ENCODE peak calls at places on chromosome 10, in four cellular contexts. One of them, this sample, is unnamed.

GRCh38 chr10:14736043-14736442 is 38.7 kb downstream of the FAM107B start:
- DNase-seq in transverse colon: no peak
- DNase-seq in IMR-90: no peak
- DNase-seq in stimulated activated CD4-positive, alpha-beta T cell treated with anti-CD3 and anti-CD28 coated beads, Interleukin-2, amount 100 ng/mL, for 48 hours: no peak
- DNase-seq in this sample: no peak

GRCh38 chr10:88232029-88232895 is 350.9 kb downstream of the RNLS start:
- DNase-seq in transverse colon: peak
- DNase-seq in IMR-90: no peak
- DNase-seq in stimulated activated CD4-positive, alpha-beta T cell treated with anti-CD3 and anti-CD28 coated beads, Interleukin-2, amount 100 ng/mL, for 48 hours: no peak
- DNase-seq in this sample: no peak

GRCh38 chr10:5545778-5546710 is 21.3 kb downstream of the CALML3 start:
- DNase-seq in transverse colon: peak
- DNase-seq in IMR-90: peak
- DNase-seq in stimulated activated CD4-positive, alpha-beta T cell treated with anti-CD3 and anti-CD28 coated beads, Interleukin-2, amount 100 ng/mL, for 48 hours: no peak
- DNase-seq in this sample: no peak

GRCh38 chr10:42981358-42982236 is 95.3 kb upstream of the RET start:
- DNase-seq in transverse colon: peak
- DNase-seq in IMR-90: no peak
- DNase-seq in stimulated activated CD4-positive, alpha-beta T cell treated with anti-CD3 and anti-CD28 coated beads, Interleukin-2, amount 100 ng/mL, for 48 hours: no peak
- DNase-seq in this sample: no peak

GRCh38 chr10:116974442-116975005 is 30.5 kb downstream of the SHTN1 start:
- DNase-seq in transverse colon: no peak
- DNase-seq in IMR-90: peak
- DNase-seq in stimulated activated CD4-positive, alpha-beta T cell treated with anti-CD3 and anti-CD28 coated beads, Interleukin-2, amount 100 ng/mL, for 48 hours: no peak
- DNase-seq in this sample: no peak

GRCh38 chr10:94193466-94193924 is 169.2 kb downstream of the NOC3L start:
- DNase-seq in transverse colon: no peak
- DNase-seq in IMR-90: peak
- DNase-seq in stimulated activated CD4-positive, alpha-beta T cell treated with anti-CD3 and anti-CD28 coated beads, Interleukin-2, amount 100 ng/mL, for 48 hours: no peak
- DNase-seq in this sample: no peak

GRCh38 chr10:50908366-50908765 is 22.9 kb upstream of the A1CF start:
- DNase-seq in transverse colon: no peak
- DNase-seq in IMR-90: no peak
- DNase-seq in stimulated activated CD4-positive, alpha-beta T cell treated with anti-CD3 and anti-CD28 coated beads, Interleukin-2, amount 100 ng/mL, for 48 hours: no peak
- DNase-seq in this sample: no peak

GRCh38 chr10:93752761-93753160 is 5.0 kb upstream of the LGI1 start:
- DNase-seq in transverse colon: no peak
- DNase-seq in IMR-90: peak
- DNase-seq in stimulated activated CD4-positive, alpha-beta T cell treated with anti-CD3 and anti-CD28 coated beads, Interleukin-2, amount 100 ng/mL, for 48 hours: no peak
- DNase-seq in this sample: no peak